ENCODE peak calls at places on chromosomes 4 and X, in eight cellular contexts. Q, V, W, U, O, H, P and S are unnamed samples.
A peak's percentile ranks its signal among the peaks of the same experiment; 100 is the strongest.

GRCh38 chr4:3781193-3781886 is 15.2 kb downstream of the ADRA2C start:
- DNase-seq in W (no peak), U (no peak), P (peak; percentile 60), Q (no peak), H (no peak), O (no peak), V (no peak), S (no peak)

GRCh38 chr4:151147000-151147399 is 47.6 kb downstream of the RPS3A start:
- DNase-seq in H (no peak), W (no peak), P (no peak), Q (no peak), V (no peak), U (no peak), O (no peak), S (no peak)

GRCh38 chr4:73918058-73918457 is 48.9 kb downstream of the CXCL1 start:
- DNase-seq in O (no peak), P (no peak), U (no peak), H (no peak), Q (no peak), V (no peak), W (no peak), S (no peak)

GRCh38 chr4:120228086-120228485 is 161.4 kb upstream of the MAD2L1 start:
- DNase-seq in Q (no peak), U (no peak), W (no peak), P (no peak), O (no peak), V (no peak), H (no peak), S (no peak)

GRCh38 chr4:8818063-8818881 is 53.4 kb downstream of the HMX1 start:
- DNase-seq in V (no peak), U (no peak), W (peak; percentile 4), O (no peak), Q (no peak), H (no peak), P (no peak), S (no peak)

GRCh38 chr4:136412708-136413107 is 1119.6 kb downstream of the PCDH18 start:
- DNase-seq in H (no peak), O (no peak), V (no peak), U (peak; percentile 24), Q (no peak), P (no peak), W (no peak), S (no peak)

GRCh38 chr4:158304694-158305093 is 94.4 kb downstream of the TMEM144 start:
- DNase-seq in Q (no peak), H (no peak), P (no peak), W (no peak), U (no peak), O (no peak), V (no peak), S (no peak)

GRCh38 chrX:6226646-6227444 is 1.8 kb downstream of the NLGN4X start:
- DNase-seq in H (no peak), O (peak; percentile 11), U (no peak), W (peak; percentile 17), P (no peak), Q (no peak), V (no peak), S (no peak)

GRCh38 chr4:48008021-48008596 is 8.4 kb downstream of the CNGA1 start:
- DNase-seq in W (no peak), U (no peak), O (no peak), H (no peak), V (no peak), P (peak; percentile 26), Q (no peak), S (no peak)

GRCh38 chrX:115650916-115651315 is 89.9 kb downstream of the PLS3 start:
- DNase-seq in O (no peak), V (no peak), P (peak; percentile 4), U (peak; percentile 40), Q (peak; percentile 24), W (peak; percentile 59), H (no peak), S (peak; percentile 10)

GRCh38 chrX:133353233-133353632 is 62.1 kb downstream of the GPC4 start:
- DNase-seq in O (no peak), P (no peak), W (no peak), H (no peak), Q (no peak), U (no peak), V (no peak), S (no peak)

GRCh38 chrX:39648548-39649254 is 449.1 kb downstream of the BCOR start:
- DNase-seq in Q (no peak), W (no peak), V (no peak), H (no peak), U (no peak), P (no peak), O (no peak), S (no peak)

GRCh38 chr4:56909083-56909981 is 1.6 kb downstream of the REST start:
- DNase-seq in O (peak; percentile 65), Q (peak; percentile 77), P (peak; percentile 77), W (peak; percentile 53), V (no peak), U (peak; percentile 16), H (peak; percentile 47), S (no peak)

GRCh38 chr4:93827272-93827947 is 1.1 kb upstream of the ATOH1 start:
- DNase-seq in U (no peak), Q (peak; percentile 30), P (no peak), W (peak; percentile 77), H (no peak), V (no peak), O (no peak), S (no peak)

GRCh38 chrX:63349307-63349706 is 1.8 kb downstream of the SPIN4 start:
- DNase-seq in U (no peak), H (no peak), Q (no peak), W (no peak), P (peak; percentile 35), O (no peak), V (no peak), S (no peak)

GRCh38 chr4:114599231-114600065 is 841 bp downstream of the UGT8 start:
- DNase-seq in H (no peak), Q (no peak), V (no peak), P (no peak), U (no peak), W (peak; percentile 53), O (peak; percentile 54), S (peak; percentile 19)

GRCh38 chr4:80610845-80611244 is 275.3 kb downstream of the CFAP299 start:
- DNase-seq in V (no peak), H (no peak), W (no peak), U (peak; percentile 8), Q (peak; percentile 9), P (no peak), O (no peak), S (peak; percentile 19)

GRCh38 chr4:152032722-152033131 is 271.9 kb upstream of the GATB start:
- DNase-seq in O (no peak), V (no peak), W (no peak), U (no peak), P (no peak), H (no peak), Q (no peak), S (no peak)

GRCh38 chr4:57044279-57044678 is 65.6 kb downstream of the POLR2B start:
- DNase-seq in W (no peak), V (no peak), H (no peak), P (no peak), Q (no peak), U (no peak), O (no peak), S (no peak)

GRCh38 chr4:142474398-142475087 is 371.6 kb downstream of the INPP4B start:
- DNase-seq in U (no peak), H (no peak), P (no peak), V (no peak), W (no peak), O (no peak), Q (no peak), S (no peak)

GRCh38 chr4:16238304-16238703 is 12.0 kb upstream of the TAPT1 start:
- DNase-seq in O (no peak), H (no peak), W (no peak), V (no peak), Q (no peak), U (no peak), P (peak; percentile 11), S (no peak)

GRCh38 chr4:125338814-125339213 is 24.1 kb downstream of the FAT4 start:
- DNase-seq in Q (no peak), O (no peak), P (no peak), U (no peak), W (no peak), H (no peak), V (no peak), S (no peak)

GRCh38 chr4:85756938-85757337 is 282.0 kb downstream of the ARHGAP24 start:
- DNase-seq in H (no peak), O (no peak), U (no peak), Q (peak; percentile 11), P (peak; percentile 1), V (no peak), W (peak; percentile 16), S (no peak)

GRCh38 chr4:3250956-3251690 is 2.2 kb downstream of the MSANTD1 start:
- DNase-seq in U (no peak), H (no peak), W (no peak), O (no peak), Q (no peak), P (no peak), V (no peak), S (no peak)

GRCh38 chr4:121789470-121789869 is 11.7 kb upstream of the EXOSC9 start:
- DNase-seq in U (no peak), P (no peak), Q (no peak), O (no peak), W (no peak), V (no peak), H (no peak), S (no peak)

GRCh38 chr4:89715611-89716010 is 121.3 kb downstream of the SNCA start:
- DNase-seq in O (no peak), H (no peak), P (no peak), V (no peak), W (no peak), Q (no peak), U (no peak), S (no peak)